ENCODE peak calls at places on chromosomes 3 and 15, in five cellular contexts. D is HCT116, C is GM12878, Z is SK-N-SH, R is GM23338. U is an unnamed sample.

GRCh38 chr15:68107142-68107541 is 53.0 kb downstream of the PIAS1 start:
- DNase-seq in D (no peak), C (no peak), Z (no peak), R (no peak), U (no peak)

GRCh38 chr15:73787621-73788020 is 34.5 kb upstream of the INSYN1 start:
- DNase-seq in D (no peak), C (no peak), Z (no peak), R (no peak), U (no peak)

GRCh38 chr3:13673207-13673606 is 124.3 kb downstream of the FBLN2 start:
- DNase-seq in D (no peak), C (no peak), Z (no peak), R (peak), U (no peak)

GRCh38 chr3:190384241-190384863 is 3.6 kb upstream of the CLDN16 start:
- DNase-seq in D (peak), C (peak), Z (no peak), R (peak), U (peak)

GRCh38 chr3:43017593-43018195 is 38.6 kb downstream of the GASK1A start:
- DNase-seq in D (no peak), C (no peak), Z (no peak), R (no peak), U (no peak)

GRCh38 chr15:62219799-62220198 is 54.7 kb upstream of the C2CD4B start:
- DNase-seq in D (no peak), C (no peak), Z (no peak), R (no peak), U (no peak)

GRCh38 chr3:12477256-12477655 is 7.0 kb upstream of the TSEN2 start:
- DNase-seq in D (no peak), C (no peak), Z (no peak), R (no peak), U (no peak)

GRCh38 chr15:67196222-67196621 is 58.2 kb downstream of the AAGAB start:
- DNase-seq in D (no peak), C (no peak), Z (no peak), R (no peak), U (no peak)

DNA sequence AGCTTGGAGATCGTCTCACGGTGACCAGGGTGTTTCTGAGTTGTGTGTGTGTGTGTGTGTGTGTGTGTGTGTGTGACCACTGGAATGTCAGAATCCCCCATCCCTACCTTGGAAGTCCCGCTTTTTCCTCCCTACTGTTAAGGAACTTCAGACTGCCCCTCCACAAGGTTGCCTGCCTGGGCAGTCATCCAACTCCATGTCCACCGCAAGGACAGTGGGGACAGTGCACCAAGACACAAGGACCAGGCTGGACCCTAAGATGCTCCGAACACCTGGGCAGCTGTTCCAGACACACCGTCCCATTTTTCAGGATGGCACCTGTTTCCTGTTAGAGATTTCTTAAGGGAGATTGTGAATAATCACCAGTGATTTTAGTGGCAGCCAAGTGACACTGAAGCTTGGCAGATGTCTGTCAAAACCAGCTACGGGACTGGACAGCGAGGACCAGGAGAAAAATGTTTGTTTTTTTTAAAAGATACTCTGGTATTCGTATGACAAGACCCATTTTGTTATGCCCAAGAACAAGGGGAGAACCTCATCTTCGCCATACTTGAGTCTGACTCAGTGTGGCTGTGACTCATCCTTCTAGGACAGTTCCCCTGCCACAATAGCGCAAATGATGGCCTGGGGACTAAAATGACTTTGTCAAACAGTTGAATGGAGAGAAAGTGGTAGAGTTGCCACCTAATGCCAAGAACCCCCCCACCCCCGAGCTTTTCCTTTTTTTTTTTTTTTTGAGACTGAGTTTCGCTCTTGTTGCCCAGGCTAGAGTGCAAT is 15.5 kb downstream of the PAQR9 start:
- DNase-seq in D (no peak), C (no peak), Z (peak), R (peak), U (no peak)
- TF ChIP-seq REST in D (no peak), C (no peak), Z (no peak), R (no peak), U (no peak)

GRCh38 chr15:58716027-58716426 is 33.5 kb downstream of the ADAM10 start:
- DNase-seq in D (no peak), C (no peak), Z (no peak), R (no peak), U (no peak)

GRCh38 chr15:58717357-58717756 is 32.1 kb downstream of the ADAM10 start:
- DNase-seq in D (no peak), C (no peak), Z (no peak), R (no peak), U (no peak)

GRCh38 chr15:58715266-58715917 is 34.1 kb downstream of the ADAM10 start:
- DNase-seq in D (no peak), C (no peak), Z (no peak), R (no peak), U (no peak)
- H3K27ac ChIP-seq in D (no peak), C (no peak), Z (no peak), R (no peak), U (no peak)

GRCh38 chr15:78931439-78931981 is 13.3 kb downstream of the CTSH start:
- DNase-seq in D (no peak), C (no peak), Z (no peak), R (no peak), U (no peak)
- TF ChIP-seq REST in D (no peak), C (no peak), Z (no peak), R (no peak), U (no peak)

GRCh38 chr3:119767936-119768601 is 13.8 kb upstream of the NR1I2 start:
- DNase-seq in D (no peak), C (no peak), Z (no peak), R (no peak), U (no peak)

GRCh38 chr3:119774419-119774818 is 7.5 kb upstream of the NR1I2 start:
- DNase-seq in D (no peak), C (peak), Z (no peak), R (no peak), U (no peak)

GRCh38 chr3:119763466-119763865 is 18.4 kb upstream of the NR1I2 start:
- DNase-seq in D (no peak), C (no peak), Z (no peak), R (no peak), U (no peak)

GRCh38 chr3:119769394-119770149 is 12.3 kb upstream of the NR1I2 start:
- DNase-seq in D (no peak), C (no peak), Z (no peak), R (no peak), U (no peak)

DNA sequence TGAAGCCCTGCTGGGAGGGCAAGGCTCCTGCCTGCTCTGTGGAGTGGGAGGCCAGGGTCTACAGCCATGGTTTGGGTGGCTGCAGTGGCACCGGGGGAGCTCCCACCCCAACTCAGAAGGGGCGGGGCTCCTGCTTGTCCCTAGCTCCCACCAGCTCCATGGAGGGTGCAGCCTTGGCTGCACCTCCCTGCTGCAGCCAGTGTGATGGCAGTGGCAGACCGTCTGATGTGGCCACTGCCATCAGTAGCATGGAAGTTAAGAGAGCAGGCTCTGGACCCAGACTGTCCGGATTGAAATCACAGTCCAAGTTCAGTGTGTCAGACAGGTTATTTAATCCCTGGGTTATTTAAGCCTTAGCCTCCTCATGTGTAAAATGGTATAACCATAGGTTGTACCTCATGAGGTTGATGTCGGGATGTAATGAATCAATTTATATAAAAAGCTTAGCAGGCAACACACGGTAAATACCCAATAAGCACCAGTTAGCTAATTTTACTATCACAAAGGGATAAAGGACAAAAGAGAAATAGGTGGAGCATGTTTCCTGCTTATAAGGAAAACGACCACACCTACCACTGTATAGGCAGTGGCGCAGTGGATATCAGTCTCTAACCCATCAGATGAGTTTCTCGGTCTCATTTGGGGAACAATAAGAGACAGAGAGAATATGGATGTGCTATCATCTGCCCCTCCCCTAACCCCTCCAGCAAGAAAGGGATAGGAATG is 13.1 kb upstream of the NR1I2 start:
- DNase-seq in D (no peak), C (no peak), Z (no peak), R (no peak), U (no peak)
- H3K27ac ChIP-seq in D (no peak), C (no peak), Z (no peak), R (no peak), U (no peak)

GRCh38 chr3:196181127-196181546 is 30.1 kb downstream of the ZDHHC19 start:
- DNase-seq in D (no peak), C (no peak), Z (peak), R (no peak), U (no peak)

GRCh38 chr3:196184881-196185280 is 26.3 kb downstream of the ZDHHC19 start:
- DNase-seq in D (no peak), C (no peak), Z (peak), R (no peak), U (no peak)

GRCh38 chr3:196189608-196190347 is 21.4 kb downstream of the ZDHHC19 start:
- DNase-seq in D (no peak), C (no peak), Z (peak), R (no peak), U (no peak)

GRCh38 chr3:196192036-196193001 is 18.9 kb downstream of the ZDHHC19 start:
- DNase-seq in D (no peak), C (peak), Z (peak), R (peak), U (peak)

DNA sequence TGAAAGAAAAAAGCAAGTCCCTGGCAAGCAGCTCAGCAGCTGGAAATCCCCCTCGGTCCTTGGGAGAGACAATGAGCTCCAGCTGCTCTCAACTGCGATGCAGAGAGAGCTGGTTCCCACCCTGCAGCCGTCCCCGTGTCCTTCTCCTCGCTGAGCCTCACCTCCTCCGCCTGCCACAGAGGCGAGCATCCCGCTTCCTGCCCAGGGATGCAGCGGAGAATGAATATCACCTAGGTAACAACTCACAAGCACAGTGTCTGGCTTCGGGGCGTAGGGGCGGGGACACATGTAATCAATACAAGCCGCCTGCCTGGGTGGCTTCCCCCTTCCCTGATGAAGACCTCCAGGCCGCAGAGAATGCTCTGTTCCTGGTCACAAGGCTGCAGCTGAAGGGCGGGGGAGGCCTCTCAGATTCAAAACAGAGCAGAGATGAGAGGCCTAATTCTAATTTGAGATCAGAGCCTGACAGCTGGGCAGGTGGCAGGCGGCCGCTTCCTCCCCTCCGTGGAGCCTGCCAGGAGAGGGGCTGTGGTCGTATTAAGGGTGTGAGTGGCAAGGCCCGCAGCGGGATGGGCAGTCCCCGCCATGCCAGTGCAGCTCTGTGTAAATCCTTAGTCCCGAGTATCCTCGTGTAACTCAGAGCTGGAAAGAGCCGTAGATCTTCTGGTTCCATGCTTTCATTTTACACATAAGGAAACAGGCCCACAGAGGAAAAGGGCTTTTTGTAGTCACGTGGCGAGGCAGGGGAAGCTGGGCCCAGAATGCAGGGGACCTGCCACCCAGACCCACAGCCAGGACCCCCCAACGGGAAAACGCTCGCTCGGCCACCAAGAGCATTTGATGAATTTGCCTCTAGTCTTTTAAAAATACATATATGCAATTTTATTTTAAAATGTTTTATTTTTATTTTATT is 24.3 kb downstream of the ZDHHC19 start:
- DNase-seq in D (no peak), C (peak), Z (peak), R (peak), U (no peak)
- TF ChIP-seq REST in D (no peak), C (no peak), Z (no peak), R (no peak), U (no peak)

DNA sequence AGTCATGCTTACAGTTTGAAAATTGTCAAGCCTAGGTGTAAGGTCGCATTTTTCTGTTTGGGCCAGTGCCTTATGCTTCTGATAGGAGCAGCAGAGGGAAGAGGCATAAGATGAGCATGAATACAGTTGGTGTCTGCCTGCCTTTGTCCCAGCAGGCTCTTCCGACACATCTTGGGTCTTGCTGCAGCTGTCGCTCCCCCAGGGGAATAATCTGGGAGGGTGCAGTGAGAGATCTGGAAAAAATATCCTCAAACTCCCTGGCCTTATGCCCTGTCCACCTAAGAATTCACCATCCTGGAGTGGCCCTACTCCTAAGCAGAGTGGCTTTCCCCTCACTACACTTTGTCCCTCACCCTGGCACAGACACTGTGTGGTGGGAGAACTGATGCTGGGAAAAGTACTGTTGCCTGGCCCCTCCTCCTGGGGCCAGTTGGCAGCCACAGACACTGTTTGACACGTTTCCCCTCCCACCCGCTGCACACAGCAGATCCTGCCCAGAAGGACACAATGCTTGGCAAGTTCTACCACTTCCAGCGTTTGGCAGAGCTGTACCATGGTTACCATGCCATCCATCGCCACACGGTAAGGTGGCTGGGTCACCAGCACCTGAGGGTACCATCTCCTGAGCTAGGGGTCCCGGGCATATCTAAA is 21.1 kb upstream of the RHO start:
- DNase-seq in D (no peak), C (no peak), Z (peak), R (no peak), U (no peak)
- H3K27ac ChIP-seq in D (no peak), C (no peak), Z (no peak), R (no peak), U (no peak)

GRCh38 chr3:44914936-44915335 is 40.5 kb downstream of the TGM4 start:
- DNase-seq in D (no peak), C (no peak), Z (peak), R (peak), U (no peak)
- TF ChIP-seq REST in D (no peak), C (no peak), Z (no peak), R (no peak), U (no peak)

GRCh38 chr15:85725564-85725963 is 69.2 kb downstream of the KLHL25 start:
- DNase-seq in D (no peak), C (no peak), Z (no peak), R (no peak), U (no peak)
- H3K27ac ChIP-seq in D (no peak), C (no peak), Z (no peak), R (no peak), U (no peak)

U was measured in HL-60.